ENCODE peak calls at places on chromosome 11, in four cellular contexts. C is GM04503, Y is prostate gland, U is A172. F is an unnamed sample.
A peak's percentile ranks its signal among the peaks of the same experiment; 100 is the strongest.

GRCh38 chr11:129608711-129609110 is 206.9 kb upstream of the TMEM45B start:
- DNase-seq in C (no peak), Y (no peak), U (no peak), F (no peak)

GRCh38 chr11:129375731-129376657 is at the start of gene BARX2:
- DNase-seq in C (no peak), Y (peak; percentile 76), U (no peak), F (peak; percentile 91)

GRCh38 chr11:22479133-22479690 is 141.0 kb downstream of the SLC17A6 start:
- DNase-seq in C (no peak), Y (no peak), U (no peak), F (no peak)

GRCh38 chr11:67632982-67633755 is 3.4 kb upstream of the NUDT8 start:
- DNase-seq in C (no peak), Y (no peak), U (no peak), F (peak; percentile 66)

GRCh38 chr11:80898910-80899309 is 1458.1 kb upstream of the TENM4 start:
- DNase-seq in C (no peak), Y (no peak), U (no peak), F (no peak)

GRCh38 chr11:22392561-22392960 is 54.4 kb downstream of the SLC17A6 start:
- DNase-seq in C (no peak), Y (no peak), U (no peak), F (no peak)

GRCh38 chr11:62124186-62125113 is 639 bp downstream of the INCENP start:
- DNase-seq in C (no peak), Y (peak; percentile 14), U (peak; percentile 33), F (peak; percentile 63)

GRCh38 chr11:4539603-4540219 is 5.3 kb upstream of the OR52M1 start:
- DNase-seq in C (no peak), Y (peak; percentile 57), U (peak; percentile 47), F (peak; percentile 81)

GRCh38 chr11:125408281-125408680 is 87.8 kb downstream of the FEZ1 start:
- DNase-seq in C (no peak), Y (peak; percentile 27), U (no peak), F (no peak)

GRCh38 chr11:20397281-20397680 is 9.8 kb downstream of the PRMT3 start:
- DNase-seq in C (no peak), Y (no peak), U (peak; percentile 55), F (no peak)

GRCh38 chr11:64759131-64759721 is 548 bp downstream of the PYGM start:
- DNase-seq in C (no peak), Y (no peak), U (no peak), F (no peak)

GRCh38 chr11:68948948-68949347 is 31.8 kb downstream of the MRGPRD start:
- DNase-seq in C (no peak), Y (no peak), U (no peak), F (no peak)

GRCh38 chr11:88345408-88345807 is 7.9 kb upstream of the CTSC start:
- DNase-seq in C (peak; percentile 32), Y (no peak), U (no peak), F (no peak)

GRCh38 chr11:11533751-11534150 is 88.1 kb downstream of the GALNT18 start:
- DNase-seq in C (no peak), Y (no peak), U (no peak), F (no peak)

GRCh38 chr11:29963068-29963467 is 53.8 kb downstream of the KCNA4 start:
- DNase-seq in C (no peak), Y (no peak), U (no peak), F (no peak)

GRCh38 chr11:47177229-47177845 is 658 bp upstream of the ARFGAP2 start:
- DNase-seq in C (peak; percentile 65), Y (peak; percentile 68), U (peak; percentile 81), F (peak; percentile 90)

GRCh38 chr11:46491661-46492331 is 100.2 kb upstream of the CHRM4 start:
- DNase-seq in C (no peak), Y (no peak), U (no peak), F (no peak)

GRCh38 chr11:128208329-128209220 is 378.8 kb downstream of the ETS1 start:
- DNase-seq in C (peak; percentile 89), Y (peak; percentile 5), U (peak; percentile 86), F (no peak)

GRCh38 chr11:102799656-102800339 is 1.8 kb upstream of the MMP1 start:
- DNase-seq in C (peak; percentile 51), Y (no peak), U (no peak), F (no peak)

GRCh38 chr11:17578296-17578695 is 31.2 kb downstream of the OTOG start:
- DNase-seq in C (no peak), Y (no peak), U (no peak), F (peak; percentile 28)

GRCh38 chr11:16871368-16871767 is 132.9 kb downstream of the C11orf58 start:
- DNase-seq in C (no peak), Y (no peak), U (no peak), F (no peak)